ENCODE peak calls at places on chromosomes 7 and 10, in seven cellular contexts. E is IMR-90, R is mesendoderm, S is PC-3, Y is suprapubic skin, V is colonic mucosa, U is GM23338. B is an unnamed sample.

GRCh38 chr10:79495306-79495705 is 17.0 kb upstream of the EIF5AL1 start:
- DNase-seq in S (no peak), Y (no peak), R (no peak), V (no peak), U (no peak), E (no peak), B (no peak)

GRCh38 chr10:21315321-21316220 is 209.9 kb downstream of the SKIDA1 start:
- DNase-seq in Y (no peak), V (peak; percentile 21), S (no peak), U (peak; percentile 76), E (peak; percentile 86), R (peak; percentile 94), B (peak; percentile 83)

GRCh38 chr7:97480700-97481410 is 251.0 kb upstream of the TAC1 start:
- DNase-seq in U (no peak), S (no peak), Y (no peak), E (no peak), V (no peak), R (no peak), B (no peak)

GRCh38 chr7:92740713-92741126 is 95.7 kb downstream of the CDK6 start:
- DNase-seq in V (no peak), E (peak; percentile 89), R (peak; percentile 86), Y (no peak), S (peak; percentile 89), U (peak; percentile 58), B (peak; percentile 33)

GRCh38 chr10:60735244-60735643 is 43.0 kb upstream of the CDK1 start:
- DNase-seq in U (peak; percentile 59), R (peak; percentile 43), Y (no peak), S (peak; percentile 91), E (no peak), V (peak; percentile 65), B (no peak)

GRCh38 chr7:20199015-20199737 is 18.0 kb downstream of the MACC1 start:
- DNase-seq in S (peak; percentile 94), E (peak; percentile 87), U (no peak), R (peak; percentile 54), Y (peak; percentile 65), V (peak; percentile 89), B (peak; percentile 61)

GRCh38 chr7:155226261-155227003 is 71.2 kb upstream of the INSIG1 start:
- DNase-seq in E (no peak), R (no peak), V (no peak), U (no peak), S (no peak), Y (no peak), B (no peak)

GRCh38 chr10:108735380-108735779 is 1187.9 kb downstream of the XPNPEP1 start:
- DNase-seq in V (no peak), U (no peak), S (peak; percentile 87), Y (no peak), R (no peak), E (peak; percentile 32), B (no peak)

GRCh38 chr7:100191775-100192174 is 14.1 kb downstream of the STAG3 start:
- DNase-seq in Y (no peak), E (peak; percentile 78), S (peak; percentile 13), R (no peak), U (no peak), V (no peak), B (no peak)

GRCh38 chr10:62084434-62084833 is 182.9 kb downstream of the ARID5B start:
- DNase-seq in V (no peak), Y (no peak), S (peak; percentile 74), U (no peak), E (no peak), R (no peak), B (no peak)

GRCh38 chr10:125093199-125093841 is 67.0 kb downstream of the CTBP2 start:
- DNase-seq in R (no peak), E (peak; percentile 73), Y (peak; percentile 82), V (peak; percentile 40), S (no peak), U (no peak), B (peak; percentile 36)

GRCh38 chr7:10083766-10084165 is 889.9 kb upstream of the PHF14 start:
- DNase-seq in Y (no peak), R (no peak), E (no peak), V (no peak), S (no peak), U (peak; percentile 33), B (no peak)

GRCh38 chr10:114684085-114684821 is 26.2 kb upstream of the ABLIM1 start:
- DNase-seq in S (peak; percentile 43), V (peak; percentile 79), Y (peak; percentile 79), E (peak; percentile 30), R (no peak), U (no peak), B (peak; percentile 86)

GRCh38 chr7:115910541-115911164 is 119.9 kb downstream of the TFEC start:
- DNase-seq in V (no peak), U (peak; percentile 70), S (peak; percentile 53), R (peak; percentile 47), E (peak; percentile 38), Y (no peak), B (no peak)

GRCh38 chr10:46539596-46540411 is 16.7 kb downstream of the GPRIN2 start:
- DNase-seq in R (no peak), V (no peak), Y (peak; percentile 25), E (peak; percentile 87), U (no peak), S (no peak), B (no peak)

GRCh38 chr7:66281678-66282593 is 76.8 kb downstream of the TPST1 start:
- DNase-seq in S (peak; percentile 95), R (peak; percentile 34), Y (no peak), E (peak; percentile 98), U (no peak), V (no peak), B (peak; percentile 83)

GRCh38 chr7:37354661-37355131 is 94.0 kb downstream of the ELMO1 start:
- DNase-seq in S (no peak), V (peak; percentile 34), U (no peak), Y (peak; percentile 90), E (no peak), R (peak; percentile 70), B (no peak)

GRCh38 chr10:58952747-58953466 is 223.5 kb upstream of the PHYHIPL start:
- DNase-seq in E (peak; percentile 42), S (peak; percentile 78), R (peak; percentile 57), Y (no peak), V (peak; percentile 63), U (peak; percentile 74), B (no peak)

GRCh38 chr10:77926566-77927342 is at the start of gene DLG5:
- DNase-seq in S (peak; percentile 89), U (peak; percentile 65), R (peak; percentile 45), V (peak; percentile 75), Y (peak; percentile 74), E (peak; percentile 52), B (peak; percentile 71)

GRCh38 chr7:7183061-7183832 is 903 bp downstream of the C1GALT1 start:
- DNase-seq in E (no peak), Y (peak; percentile 68), V (peak; percentile 74), R (peak; percentile 56), S (peak; percentile 34), U (peak; percentile 66), B (peak; percentile 45)

GRCh38 chr10:4978870-4979269 is 15.7 kb downstream of the AKR1C1 start:
- DNase-seq in U (no peak), E (no peak), Y (no peak), R (no peak), S (no peak), V (no peak), B (no peak)

DNA sequence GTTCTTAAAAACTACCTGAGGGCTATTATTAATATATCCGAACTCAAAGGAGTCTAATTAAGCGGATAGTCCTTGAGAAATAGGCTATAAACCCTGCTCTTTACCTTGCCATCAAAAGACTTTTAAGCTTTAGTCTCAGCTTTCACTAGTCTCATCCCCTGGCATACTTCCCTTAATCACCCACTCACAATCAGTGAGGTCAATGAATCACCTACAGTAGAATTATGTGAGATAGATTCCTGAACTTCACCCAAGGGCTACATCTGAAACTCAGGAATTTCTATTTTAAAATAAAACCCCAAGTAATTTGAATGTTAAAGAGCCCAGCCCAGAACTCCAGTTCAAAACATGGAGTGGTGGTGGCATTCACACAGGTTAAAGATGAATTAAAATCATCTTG is 108.7 kb downstream of the ETV1 start:
- DNase-seq in Y (no peak), E (peak; percentile 91), S (peak; percentile 85), V (no peak), U (no peak), R (no peak), B (peak; percentile 51)
- H3K4me3 ChIP-seq in Y (no peak overlapping the region), E (no peak overlapping the region), S (peak overlapping the region; percentile 16), V (no peak overlapping the region), U (no peak overlapping the region), R (no peak overlapping the region), B (no peak overlapping the region)

DNA sequence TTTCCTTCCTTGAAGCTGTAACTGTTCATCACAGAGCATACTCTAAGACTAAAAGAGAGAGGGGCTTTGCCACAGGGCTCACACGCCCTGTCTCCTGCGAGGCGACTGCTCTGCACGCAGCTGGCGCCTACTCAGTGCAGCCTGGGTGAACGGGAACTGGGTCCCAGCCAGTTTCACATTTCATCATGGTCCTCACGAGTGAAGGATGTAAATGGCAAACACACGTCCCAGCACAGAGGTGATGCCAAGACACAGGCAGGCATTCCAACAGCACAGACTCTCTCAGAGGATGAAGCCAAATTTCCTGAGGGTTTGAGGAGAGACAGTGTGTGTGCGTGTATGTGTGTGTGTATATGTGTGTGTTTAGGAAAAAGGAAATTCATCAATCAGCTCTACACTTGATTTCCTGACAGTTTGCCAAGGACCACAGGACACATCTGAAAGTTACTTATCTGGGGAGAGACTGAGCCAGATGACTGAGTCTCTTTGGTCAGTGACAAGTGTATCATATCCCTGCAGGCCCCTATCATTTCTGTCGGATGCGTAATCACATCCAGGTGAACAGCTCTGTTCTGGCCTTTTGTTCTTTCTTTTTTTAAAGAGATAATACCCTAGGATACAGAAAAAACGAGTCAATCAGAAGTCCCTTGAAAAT is 53.8 kb downstream of the CHST15 start:
- DNase-seq in E (no peak), Y (no peak), V (no peak), S (no peak), R (no peak), U (no peak), B (no peak)
- H3K36me3 ChIP-seq in E (no peaks in the 10 kb centered on the region), Y (peaks cover 28% of the 10 kb centered on the region), V (no peaks in the 10 kb centered on the region), S (no peaks in the 10 kb centered on the region), R (no peaks in the 10 kb centered on the region), U (no peaks in the 10 kb centered on the region), B (no peaks in the 10 kb centered on the region)

GRCh38 chr7:8433477-8434289 is at the start of gene NXPH1:
- DNase-seq in S (no peak), Y (no peak), U (peak; percentile 83), V (no peak), E (no peak), R (peak; percentile 66), B (no peak)
- H3K27me3 ChIP-seq in S (peaks cover 14% of the 10 kb centered on the region), Y (peaks cover 88% of the 10 kb centered on the region), U (peaks cover 86% of the 10 kb centered on the region), V (peaks cover 40% of the 10 kb centered on the region), E (peaks cover 1% of the 10 kb centered on the region), R (peaks cover 53% of the 10 kb centered on the region), B (peaks cover 18% of the 10 kb centered on the region)

GRCh38 chr7:44978511-44979366 is at the start of gene MYO1G:
- DNase-seq in S (no peak), V (peak; percentile 39), U (no peak), Y (peak; percentile 72), R (no peak), E (no peak), B (no peak)

GRCh38 chr7:44976746-44977196 is 2.0 kb downstream of the MYO1G start:
- DNase-seq in Y (peak; percentile 50), U (no peak), S (no peak), E (no peak), R (no peak), V (no peak), B (no peak)

GRCh38 chr7:44977304-44977858 is 1.4 kb downstream of the MYO1G start:
- DNase-seq in V (no peak), R (no peak), S (no peak), E (no peak), U (no peak), Y (peak; percentile 60), B (no peak)

GRCh38 chr7:44976040-44976745 is 2.6 kb downstream of the MYO1G start:
- DNase-seq in U (no peak), S (no peak), E (no peak), R (no peak), V (no peak), Y (peak; percentile 55), B (no peak)

GRCh38 chr7:44977956-44978355 is 859 bp downstream of the MYO1G start:
- DNase-seq in R (no peak), S (no peak), U (no peak), Y (peak; percentile 44), E (no peak), V (no peak), B (no peak)
- H3K4me3 ChIP-seq in R (no peak overlapping the region), S (no peak overlapping the region), U (no peak overlapping the region), Y (peak overlapping the region; percentile 22), E (no peak overlapping the region), V (peak overlapping the region; percentile 21), B (no peak overlapping the region)